ENCODE peak calls at places on chromosome 6, in eight cellular contexts. One of them, this sample, is unnamed.

GRCh38 chr6:35302604-35303218 is 5.1 kb downstream of the DEF6 start:
- DNase-seq in effector CD4-positive, alpha-beta T cell: peak; percentile 80
- DNase-seq in hypothalamus: no peak
- DNase-seq in activated naive CD8-positive, alpha-beta T cell treated with anti-CD3 and anti-CD28 coated beads, Interleukin-2, amount 50 U/mL, for 24 hours: peak; percentile 89
- DNase-seq in fibroblast of mammary gland: peak; percentile 7
- DNase-seq in dorsolateral prefrontal cortex: no peak
- DNase-seq in neural crest cell: no peak
- DNase-seq in glomerular endothelial cell: no peak
- DNase-seq in this sample: no peak

GRCh38 chr6:12343440-12344162 is 53.4 kb downstream of the EDN1 start:
- DNase-seq in effector CD4-positive, alpha-beta T cell: no peak
- DNase-seq in neural crest cell: no peak
- DNase-seq in hypothalamus: no peak
- DNase-seq in fibroblast of mammary gland: no peak
- DNase-seq in dorsolateral prefrontal cortex: no peak
- DNase-seq in activated naive CD8-positive, alpha-beta T cell treated with anti-CD3 and anti-CD28 coated beads, Interleukin-2, amount 50 U/mL, for 24 hours: no peak
- DNase-seq in glomerular endothelial cell: no peak
- DNase-seq in this sample: no peak

GRCh38 chr6:129683606-129684322 is 26.2 kb downstream of the ARHGAP18 start:
- DNase-seq in dorsolateral prefrontal cortex: no peak
- DNase-seq in activated naive CD8-positive, alpha-beta T cell treated with anti-CD3 and anti-CD28 coated beads, Interleukin-2, amount 50 U/mL, for 24 hours: peak; percentile 61
- DNase-seq in hypothalamus: no peak
- DNase-seq in effector CD4-positive, alpha-beta T cell: peak; percentile 56
- DNase-seq in glomerular endothelial cell: peak; percentile 92
- DNase-seq in fibroblast of mammary gland: peak; percentile 99
- DNase-seq in neural crest cell: no peak
- DNase-seq in this sample: no peak

GRCh38 chr6:37695273-37695672 is 2.4 kb downstream of the MDGA1 start:
- DNase-seq in neural crest cell: no peak
- DNase-seq in fibroblast of mammary gland: no peak
- DNase-seq in glomerular endothelial cell: no peak
- DNase-seq in effector CD4-positive, alpha-beta T cell: no peak
- DNase-seq in activated naive CD8-positive, alpha-beta T cell treated with anti-CD3 and anti-CD28 coated beads, Interleukin-2, amount 50 U/mL, for 24 hours: no peak
- DNase-seq in dorsolateral prefrontal cortex: no peak
- DNase-seq in hypothalamus: no peak
- DNase-seq in this sample: no peak

GRCh38 chr6:28657756-28658465 is 132.2 kb downstream of the GPX5 start:
- DNase-seq in glomerular endothelial cell: no peak
- DNase-seq in hypothalamus: no peak
- DNase-seq in activated naive CD8-positive, alpha-beta T cell treated with anti-CD3 and anti-CD28 coated beads, Interleukin-2, amount 50 U/mL, for 24 hours: peak; percentile 66
- DNase-seq in fibroblast of mammary gland: peak; percentile 68
- DNase-seq in neural crest cell: peak; percentile 65
- DNase-seq in dorsolateral prefrontal cortex: peak; percentile 73
- DNase-seq in effector CD4-positive, alpha-beta T cell: no peak
- DNase-seq in this sample: peak; percentile 31

GRCh38 chr6:14573267-14573666 is 455.7 kb downstream of the CD83 start:
- DNase-seq in hypothalamus: no peak
- DNase-seq in neural crest cell: no peak
- DNase-seq in activated naive CD8-positive, alpha-beta T cell treated with anti-CD3 and anti-CD28 coated beads, Interleukin-2, amount 50 U/mL, for 24 hours: no peak
- DNase-seq in fibroblast of mammary gland: no peak
- DNase-seq in effector CD4-positive, alpha-beta T cell: no peak
- DNase-seq in glomerular endothelial cell: no peak
- DNase-seq in dorsolateral prefrontal cortex: no peak
- DNase-seq in this sample: no peak

GRCh38 chr6:121886223-121886830 is 450.9 kb downstream of the GJA1 start:
- DNase-seq in fibroblast of mammary gland: peak; percentile 88
- DNase-seq in effector CD4-positive, alpha-beta T cell: no peak
- DNase-seq in activated naive CD8-positive, alpha-beta T cell treated with anti-CD3 and anti-CD28 coated beads, Interleukin-2, amount 50 U/mL, for 24 hours: no peak
- DNase-seq in hypothalamus: no peak
- DNase-seq in glomerular endothelial cell: no peak
- DNase-seq in dorsolateral prefrontal cortex: no peak
- DNase-seq in neural crest cell: no peak
- DNase-seq in this sample: no peak

GRCh38 chr6:134678436-134678889 is 271.4 kb downstream of the ALDH8A1 start:
- DNase-seq in glomerular endothelial cell: no peak
- DNase-seq in hypothalamus: no peak
- DNase-seq in dorsolateral prefrontal cortex: peak; percentile 71
- DNase-seq in neural crest cell: no peak
- DNase-seq in fibroblast of mammary gland: peak; percentile 89
- DNase-seq in effector CD4-positive, alpha-beta T cell: no peak
- DNase-seq in activated naive CD8-positive, alpha-beta T cell treated with anti-CD3 and anti-CD28 coated beads, Interleukin-2, amount 50 U/mL, for 24 hours: no peak
- DNase-seq in this sample: peak; percentile 76

GRCh38 chr6:21733311-21733710 is 139.8 kb downstream of the SOX4 start:
- DNase-seq in fibroblast of mammary gland: no peak
- DNase-seq in neural crest cell: no peak
- DNase-seq in effector CD4-positive, alpha-beta T cell: no peak
- DNase-seq in glomerular endothelial cell: no peak
- DNase-seq in activated naive CD8-positive, alpha-beta T cell treated with anti-CD3 and anti-CD28 coated beads, Interleukin-2, amount 50 U/mL, for 24 hours: no peak
- DNase-seq in dorsolateral prefrontal cortex: no peak
- DNase-seq in hypothalamus: no peak
- DNase-seq in this sample: no peak

GRCh38 chr6:101597711-101598110 is 204.2 kb downstream of the GRIK2 start:
- DNase-seq in effector CD4-positive, alpha-beta T cell: no peak
- DNase-seq in fibroblast of mammary gland: peak; percentile 88
- DNase-seq in neural crest cell: no peak
- DNase-seq in hypothalamus: no peak
- DNase-seq in activated naive CD8-positive, alpha-beta T cell treated with anti-CD3 and anti-CD28 coated beads, Interleukin-2, amount 50 U/mL, for 24 hours: no peak
- DNase-seq in glomerular endothelial cell: no peak
- DNase-seq in dorsolateral prefrontal cortex: no peak
- DNase-seq in this sample: no peak